ENCODE peak calls at places on chromosome 22, in five cellular contexts. N, R, E, I and W are unnamed samples.

GRCh38 chr22:27714076-27714475 is 87.5 kb downstream of the MN1 start:
- DNase-seq in I (no peak), R (no peak), N (no peak), E (no peak), W (no peak)

GRCh38 chr22:32202539-32203180 is 2.2 kb downstream of the RFPL2 start:
- DNase-seq in N (no peak), I (peak), R (no peak), E (peak), W (peak)

GRCh38 chr22:39611360-39611759 is 40.8 kb downstream of the CACNA1I start:
- DNase-seq in R (no peak), I (no peak), N (no peak), E (no peak), W (no peak)

GRCh38 chr22:28997342-28997741 is 64.3 kb downstream of the C22orf31 start:
- DNase-seq in N (no peak), R (no peak), I (no peak), E (no peak), W (no peak)

GRCh38 chr22:25083414-25084166 is 116.1 kb upstream of the CRYBB3 start:
- DNase-seq in E (no peak), N (no peak), R (no peak), I (no peak), W (no peak)

GRCh38 chr22:24155597-24156145 is 25.6 kb upstream of the SUSD2 start:
- DNase-seq in N (peak), I (peak), E (no peak), R (peak), W (peak)

GRCh38 chr22:24503137-24503850 is 8.2 kb downstream of the UPB1 start:
- DNase-seq in R (no peak), E (peak), N (no peak), I (peak), W (peak)

GRCh38 chr22:26008587-26008986 is 160.7 kb upstream of the SEZ6L start:
- DNase-seq in R (no peak), N (no peak), E (no peak), I (no peak), W (no peak)

GRCh38 chr22:39718206-39718605 is 147.7 kb downstream of the CACNA1I start:
- DNase-seq in N (no peak), E (no peak), R (no peak), I (no peak), W (no peak)

GRCh38 chr22:42721045-42721434 is 370 bp upstream of the A4GALT start:
- DNase-seq in R (no peak), I (no peak), E (no peak), N (no peak), W (no peak)

GRCh38 chr22:24421428-24421931 is 5.9 kb upstream of the ADORA2A start:
- DNase-seq in N (no peak), E (peak), I (no peak), R (no peak), W (no peak)

GRCh38 chr22:26552466-26552865 is 37.5 kb downstream of the TPST2 start:
- DNase-seq in R (no peak), I (no peak), N (no peak), E (no peak), W (no peak)

GRCh38 chr22:29093980-29094379 is 21.1 kb downstream of the KREMEN1 start:
- DNase-seq in I (no peak), E (no peak), R (no peak), N (no peak), W (no peak)

GRCh38 chr22:39592104-39593060 is 21.8 kb downstream of the CACNA1I start:
- DNase-seq in N (peak), I (peak), R (no peak), E (peak), W (peak)

GRCh38 chr22:16989915-16990314 is 18.1 kb downstream of the GAB4 start:
- DNase-seq in N (no peak), I (no peak), R (no peak), E (no peak), W (no peak)

GRCh38 chr22:42262964-42263363 is 7.5 kb downstream of the TCF20 start:
- DNase-seq in R (no peak), E (no peak), N (peak), I (no peak), W (no peak)

GRCh38 chr22:27407369-27407985 is 394.1 kb downstream of the MN1 start:
- DNase-seq in E (no peak), R (no peak), N (no peak), I (no peak), W (no peak)

GRCh38 chr22:26462971-26463661 is 20.5 kb downstream of the HPS4 start:
- DNase-seq in R (no peak), I (no peak), N (no peak), E (no peak), W (no peak)

GRCh38 chr22:16917144-16918003 is 90.6 kb downstream of the GAB4 start:
- DNase-seq in N (no peak), R (peak), I (peak), E (peak), W (peak)

GRCh38 chr22:26461188-26461810 is 22.3 kb downstream of the HPS4 start:
- DNase-seq in E (peak), R (no peak), N (no peak), I (peak), W (peak)

GRCh38 chr22:39693943-39694500 is 123.5 kb downstream of the CACNA1I start:
- DNase-seq in R (no peak), I (no peak), E (no peak), N (no peak), W (no peak)

GRCh38 chr22:20869234-20869633 is 10.4 kb downstream of the SNAP29 start:
- DNase-seq in E (no peak), I (no peak), R (no peak), N (no peak), W (no peak)

GRCh38 chr22:17910561-17911311 is 113.6 kb downstream of the MICAL3 start:
- DNase-seq in E (no peak), R (peak), I (no peak), N (peak), W (peak)

GRCh38 chr22:32181043-32181442 is 21.9 kb upstream of the C22orf42 start:
- DNase-seq in I (no peak), N (no peak), R (no peak), E (no peak), W (no peak)

GRCh38 chr22:24553597-24554315 is 1.2 kb downstream of the GUCD1 start:
- DNase-seq in I (peak), R (peak), N (peak), E (no peak), W (peak)

GRCh38 chr22:41919357-41920224 is 4.7 kb upstream of the SHISA8 start:
- DNase-seq in E (no peak), R (no peak), I (peak), N (no peak), W (peak)

GRCh38 chr22:35380537-35381423 is at the start of gene HMOX1:
- DNase-seq in N (peak), I (peak), R (peak), E (peak), W (peak)
- TF ChIP-seq POLR2A in N (peak), I (no peak), R (peak), E (peak), W (peak)

GRCh38 chr22:22822106-22822505 is 65.5 kb upstream of the IGLL5 start:
- DNase-seq in E (no peak), R (no peak), I (no peak), N (no peak), W (no peak)

GRCh38 chr22:22821340-22821739 is 66.3 kb upstream of the IGLL5 start:
- DNase-seq in I (no peak), E (no peak), R (no peak), N (no peak), W (no peak)

GRCh38 chr22:22818861-22819855 is 68.5 kb upstream of the IGLL5 start:
- DNase-seq in R (no peak), N (no peak), I (no peak), E (no peak), W (no peak)

GRCh38 chr22:22820076-22820475 is 67.5 kb upstream of the IGLL5 start:
- DNase-seq in I (no peak), N (no peak), R (no peak), E (no peak), W (no peak)

GRCh38 chr22:22820626-22821025 is 67.0 kb upstream of the IGLL5 start:
- DNase-seq in N (no peak), I (no peak), R (no peak), E (no peak), W (no peak)
- H3K4me3 ChIP-seq in N (no peak), I (no peak), R (no peak), E (no peak), W (no peak)

GRCh38 chr22:37302617-37303555 is 20.6 kb downstream of the CYTH4 start:
- DNase-seq in I (no peak), R (no peak), N (no peak), E (no peak), W (no peak)
- TF ChIP-seq POLR2A in I (no peak), R (no peak), N (no peak), E (no peak), W (no peak)

GRCh38 chr22:18971321-18971751 is 35.2 kb upstream of the PRODH start:
- DNase-seq in R (no peak), E (no peak), I (no peak), N (no peak), W (no peak)
- H3K4me3 ChIP-seq in R (no peak), E (peak), I (no peak), N (no peak), W (no peak)

GRCh38 chr22:44307509-44308169 is 5.1 kb downstream of the SHISAL1 start:
- DNase-seq in N (peak), I (no peak), R (no peak), E (no peak), W (no peak)
- TF ChIP-seq POLR2A in N (no peak), I (no peak), R (no peak), E (no peak), W (no peak)

GRCh38 chr22:46240073-46240472 is 10.0 kb downstream of the CDPF1 start:
- DNase-seq in N (no peak), R (no peak), E (no peak), I (no peak), W (no peak)

GRCh38 chr22:46240917-46241316 is 9.2 kb downstream of the CDPF1 start:
- DNase-seq in R (no peak), N (no peak), I (no peak), E (no peak), W (no peak)

GRCh38 chr22:46238541-46238940 is 11.6 kb downstream of the CDPF1 start:
- DNase-seq in N (no peak), E (no peak), I (no peak), R (no peak), W (no peak)

GRCh38 chr22:46240506-46240905 is 9.6 kb downstream of the CDPF1 start:
- DNase-seq in R (no peak), I (no peak), N (no peak), E (no peak), W (no peak)

DNA sequence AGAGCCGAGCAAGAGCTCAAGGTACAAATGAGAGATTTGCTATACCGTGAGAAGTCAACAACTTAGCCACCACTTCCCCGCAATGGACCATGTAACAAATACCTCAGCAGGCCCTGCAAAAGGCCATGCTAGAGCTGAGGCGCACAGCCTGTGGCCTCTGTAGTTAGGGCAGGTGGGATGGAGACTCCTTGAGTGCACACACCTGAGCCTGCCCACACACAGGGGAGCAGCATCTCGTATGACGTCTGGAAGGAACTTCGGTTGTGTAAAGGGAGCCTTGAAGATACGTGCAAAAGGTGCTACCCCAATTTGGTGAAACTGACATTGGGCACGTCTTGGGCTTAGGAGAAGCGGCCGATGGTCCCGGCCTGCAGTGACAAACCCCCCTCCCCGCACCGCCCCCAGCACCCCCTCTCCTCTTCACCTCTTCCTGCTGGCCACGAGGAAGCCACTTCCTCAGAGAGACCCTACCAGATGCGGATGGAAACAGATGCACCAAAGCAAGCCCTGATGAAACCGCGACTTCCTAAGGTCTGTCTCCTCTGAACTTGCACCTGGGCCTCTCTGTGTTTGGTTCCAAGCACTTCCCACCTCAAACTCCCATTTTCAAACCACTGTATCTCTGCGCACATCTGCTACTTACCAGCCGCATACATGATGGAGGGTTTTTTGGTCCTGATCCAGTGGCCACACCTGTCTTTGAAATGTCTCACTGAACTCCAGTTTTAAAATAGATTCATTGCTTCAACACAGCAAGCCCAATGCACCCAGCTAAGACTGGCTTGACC is 10.6 kb downstream of the CDPF1 start:
- DNase-seq in E (no peak), N (no peak), R (no peak), I (no peak), W (no peak)
- H3K4me3 ChIP-seq in E (no peak), N (no peak), R (no peak), I (no peak), W (no peak)

DNA sequence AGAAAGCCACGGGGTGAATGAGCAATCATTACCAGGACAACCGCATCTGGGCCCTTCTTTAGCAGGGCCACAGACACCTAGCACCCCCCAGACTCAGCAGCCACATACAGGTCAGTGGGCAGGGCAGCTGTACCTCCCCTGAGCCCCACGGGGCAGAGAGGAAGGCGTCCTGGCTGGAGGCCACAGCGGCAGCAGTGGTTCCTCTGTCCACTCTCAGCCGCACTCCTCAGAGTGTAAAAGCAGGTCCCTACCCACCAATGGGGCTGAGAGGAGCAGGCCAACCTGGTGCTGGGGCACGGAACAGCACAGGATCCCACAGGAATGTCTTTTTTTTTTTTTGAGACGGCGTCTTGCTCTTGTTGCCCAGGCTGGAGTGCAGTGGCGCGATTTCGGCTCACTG is 65.5 kb downstream of the APOL1 start:
- DNase-seq in R (no peak), E (no peak), I (no peak), N (no peak), W (no peak)
- TF ChIP-seq POLR2A in R (no peak), E (no peak), I (no peak), N (no peak), W (no peak)

DNA sequence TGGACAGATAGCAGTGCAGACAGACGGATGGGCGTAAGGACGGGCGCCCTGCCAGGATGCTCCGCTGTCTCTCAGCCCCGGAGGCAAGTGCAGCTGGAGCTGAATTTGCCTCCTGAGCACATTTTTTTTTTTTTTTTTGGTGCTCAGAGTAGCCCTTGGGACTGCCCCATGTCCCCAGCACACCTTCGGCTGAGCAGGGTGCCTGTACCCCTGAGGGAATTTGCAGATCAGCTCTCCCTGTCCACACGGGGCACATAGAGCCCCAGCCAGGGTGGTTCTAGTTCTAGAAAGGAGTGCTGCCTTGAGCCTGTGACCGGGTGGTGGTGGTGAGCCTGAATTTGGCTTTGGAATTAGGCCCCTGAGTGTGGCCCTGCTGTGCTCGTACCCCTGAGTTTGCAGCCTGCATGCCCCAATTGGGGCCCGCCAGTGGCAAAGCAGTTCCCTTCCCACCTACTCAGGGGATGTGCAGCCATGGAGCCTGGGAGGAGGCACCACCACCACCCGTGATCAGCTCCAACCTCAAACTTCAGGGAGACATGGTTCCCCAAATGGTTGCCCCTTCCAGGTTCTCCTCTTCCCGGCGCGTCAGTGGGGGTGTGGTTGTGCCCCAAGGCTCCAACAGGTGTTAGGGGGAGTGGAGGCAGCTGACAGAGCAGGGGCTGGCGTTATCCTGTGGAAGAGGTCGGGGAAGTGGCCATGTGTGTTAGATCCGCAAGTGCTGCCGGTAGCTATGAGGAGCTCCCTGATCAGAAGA is 1232.7 kb downstream of the BRD1 start:
- DNase-seq in E (no peak), N (no peak), R (no peak), I (no peak), W (no peak)
- H3K4me3 ChIP-seq in E (no peak), N (no peak), R (no peak), I (no peak), W (no peak)

GRCh38 chr22:30250713-30251267 is 4.2 kb upstream of the LIF start:
- DNase-seq in R (no peak), N (no peak), E (no peak), I (peak), W (no peak)

GRCh38 chr22:30252411-30253204 is 6.0 kb upstream of the LIF start:
- DNase-seq in R (no peak), N (no peak), E (peak), I (peak), W (no peak)

GRCh38 chr22:30253205-30253852 is 6.8 kb upstream of the LIF start:
- DNase-seq in I (peak), E (no peak), R (peak), N (no peak), W (no peak)

GRCh38 chr22:30250039-30250565 is 3.5 kb upstream of the LIF start:
- DNase-seq in R (no peak), E (no peak), I (no peak), N (no peak), W (no peak)

GRCh38 chr22:30251661-30252226 is 5.2 kb upstream of the LIF start:
- DNase-seq in I (no peak), R (no peak), N (no peak), E (no peak), W (no peak)
- TF ChIP-seq POLR2A in I (no peak), R (no peak), N (no peak), E (no peak), W (no peak)

GRCh38 chr22:50697667-50698506 is 25.3 kb downstream of the SHANK3 start:
- DNase-seq in N (peak), R (no peak), I (no peak), E (no peak), W (no peak)
- H3K4me3 ChIP-seq in N (peak), R (peak), I (peak), E (peak), W (peak)